ENCODE peak calls at places on chromosomes 13 and 19, in seven cellular contexts. One of them, this sample, is unnamed. For H3K27me3 and H3K9me3, the result is how much of the 10 kb centered on the place peaks cover.

GRCh38 chr19:16232568-16232967 is 34.9 kb downstream of the AP1M1 start:
- DNase-seq in tibial artery: no peak
- DNase-seq in left lung: peak
- DNase-seq in ovary: no peak
- DNase-seq in right atrium auricular region: no peak
- DNase-seq in osteoblast: no peak
- DNase-seq in transverse colon: no peak
- DNase-seq in this sample: no peak

GRCh38 chr13:33727356-33728083 is 90.4 kb upstream of the RFC3 start:
- DNase-seq in tibial artery: no peak
- DNase-seq in left lung: no peak
- DNase-seq in ovary: no peak
- DNase-seq in right atrium auricular region: no peak
- DNase-seq in osteoblast: peak
- DNase-seq in transverse colon: no peak
- DNase-seq in this sample: no peak

GRCh38 chr13:51067376-51068125 is 43.5 kb downstream of the C13orf42 start:
- DNase-seq in tibial artery: no peak
- DNase-seq in left lung: no peak
- DNase-seq in ovary: no peak
- DNase-seq in right atrium auricular region: no peak
- DNase-seq in osteoblast: no peak
- DNase-seq in transverse colon: no peak
- DNase-seq in this sample: no peak

GRCh38 chr19:17091758-17092333 is 16.3 kb downstream of the MYO9B start:
- DNase-seq in tibial artery: peak
- DNase-seq in left lung: peak
- DNase-seq in ovary: no peak
- DNase-seq in right atrium auricular region: no peak
- DNase-seq in osteoblast: peak
- DNase-seq in transverse colon: peak
- DNase-seq in this sample: no peak

GRCh38 chr13:79477968-79478367 is 3.0 kb upstream of the NDFIP2 start:
- DNase-seq in tibial artery: no peak
- DNase-seq in left lung: no peak
- DNase-seq in ovary: no peak
- DNase-seq in right atrium auricular region: no peak
- DNase-seq in osteoblast: no peak
- DNase-seq in transverse colon: no peak
- DNase-seq in this sample: no peak

GRCh38 chr13:74977498-74977897 is 504.5 kb downstream of the TBC1D4 start:
- DNase-seq in tibial artery: no peak
- DNase-seq in left lung: no peak
- DNase-seq in ovary: no peak
- DNase-seq in right atrium auricular region: no peak
- DNase-seq in osteoblast: no peak
- DNase-seq in transverse colon: no peak
- DNase-seq in this sample: no peak

GRCh38 chr13:107043016-107043957 is 475.4 kb upstream of the ARGLU1 start:
- DNase-seq in tibial artery: no peak
- DNase-seq in left lung: no peak
- DNase-seq in ovary: no peak
- DNase-seq in right atrium auricular region: no peak
- DNase-seq in osteoblast: no peak
- DNase-seq in transverse colon: no peak
- DNase-seq in this sample: no peak

GRCh38 chr13:113458218-113459065 is 5.2 kb upstream of the ADPRHL1 start:
- DNase-seq in tibial artery: no peak
- DNase-seq in left lung: no peak
- DNase-seq in ovary: no peak
- DNase-seq in right atrium auricular region: no peak
- DNase-seq in osteoblast: no peak
- DNase-seq in transverse colon: no peak
- DNase-seq in this sample: no peak

GRCh38 chr13:85462792-85463425 is 336.3 kb downstream of the SLITRK6 start:
- DNase-seq in tibial artery: no peak
- DNase-seq in left lung: no peak
- DNase-seq in ovary: no peak
- DNase-seq in right atrium auricular region: no peak
- DNase-seq in osteoblast: no peak
- DNase-seq in transverse colon: no peak
- DNase-seq in this sample: no peak

GRCh38 chr19:4119763-4120162 is 4.2 kb downstream of the MAP2K2 start:
- DNase-seq in tibial artery: no peak
- DNase-seq in left lung: no peak
- DNase-seq in ovary: no peak
- DNase-seq in right atrium auricular region: no peak
- DNase-seq in osteoblast: peak
- DNase-seq in transverse colon: no peak
- DNase-seq in this sample: no peak

GRCh38 chr19:41702208-41702651 is 6.2 kb upstream of the CEACAM5 start:
- DNase-seq in tibial artery: no peak
- DNase-seq in left lung: no peak
- DNase-seq in ovary: no peak
- DNase-seq in right atrium auricular region: no peak
- DNase-seq in osteoblast: peak
- DNase-seq in transverse colon: no peak
- DNase-seq in this sample: no peak

GRCh38 chr13:90055121-90055520 is 1292.4 kb upstream of the MIR17HG start:
- DNase-seq in tibial artery: no peak
- DNase-seq in left lung: no peak
- DNase-seq in ovary: no peak
- DNase-seq in right atrium auricular region: no peak
- DNase-seq in osteoblast: no peak
- DNase-seq in transverse colon: no peak
- DNase-seq in this sample: no peak

DNA sequence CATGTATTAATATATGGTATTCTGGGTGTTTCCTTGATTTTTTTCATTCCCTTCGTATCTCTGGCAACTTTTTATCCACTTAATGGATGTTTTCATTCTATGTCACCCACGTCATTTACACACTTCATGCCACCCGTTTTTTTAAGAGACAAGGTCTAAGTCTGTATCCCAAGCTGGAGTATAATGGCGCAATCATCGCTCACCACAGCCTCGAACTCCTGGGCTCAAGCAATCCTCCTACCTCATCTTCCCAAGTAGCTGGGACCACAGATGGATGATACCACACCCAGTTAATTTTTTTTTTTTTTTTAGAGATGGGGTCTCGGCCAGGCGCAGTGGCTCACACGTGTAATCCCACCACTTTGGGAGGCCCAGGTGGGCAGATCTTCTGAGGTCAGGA is 3.4 kb upstream of the VASP start:
- DNase-seq in tibial artery: no peak
- DNase-seq in left lung: no peak
- DNase-seq in ovary: no peak
- DNase-seq in right atrium auricular region: no peak
- DNase-seq in osteoblast: no peak
- DNase-seq in transverse colon: no peak
- DNase-seq in this sample: no peak
- H3K4me3 ChIP-seq in tibial artery: no peak
- H3K4me3 ChIP-seq in left lung: no peak
- H3K4me3 ChIP-seq in ovary: no peak
- H3K4me3 ChIP-seq in right atrium auricular region: no peak
- H3K4me3 ChIP-seq in osteoblast: no peak
- H3K4me3 ChIP-seq in transverse colon: no peak
- H3K4me3 ChIP-seq in this sample: no peak

GRCh38 chr19:1521636-1522035 is 2.2 kb upstream of the PLK5 start:
- DNase-seq in tibial artery: no peak
- DNase-seq in left lung: no peak
- DNase-seq in ovary: no peak
- DNase-seq in right atrium auricular region: no peak
- DNase-seq in osteoblast: peak
- DNase-seq in transverse colon: no peak
- DNase-seq in this sample: no peak

GRCh38 chr19:1523412-1524205 is at the start of gene PLK5:
- DNase-seq in tibial artery: no peak
- DNase-seq in left lung: no peak
- DNase-seq in ovary: no peak
- DNase-seq in right atrium auricular region: no peak
- DNase-seq in osteoblast: peak
- DNase-seq in transverse colon: no peak
- DNase-seq in this sample: no peak

GRCh38 chr19:1522061-1522460 is 1.8 kb upstream of the PLK5 start:
- DNase-seq in tibial artery: no peak
- DNase-seq in left lung: no peak
- DNase-seq in ovary: no peak
- DNase-seq in right atrium auricular region: no peak
- DNase-seq in osteoblast: peak
- DNase-seq in transverse colon: no peak
- DNase-seq in this sample: no peak

GRCh38 chr19:1524206-1524971 is 512 bp downstream of the PLK5 start:
- DNase-seq in tibial artery: no peak
- DNase-seq in left lung: no peak
- DNase-seq in ovary: no peak
- DNase-seq in right atrium auricular region: no peak
- DNase-seq in osteoblast: peak
- DNase-seq in transverse colon: no peak
- DNase-seq in this sample: no peak

GRCh38 chr19:1522838-1523237 is 1.0 kb upstream of the PLK5 start:
- DNase-seq in tibial artery: no peak
- DNase-seq in left lung: no peak
- DNase-seq in ovary: no peak
- DNase-seq in right atrium auricular region: no peak
- DNase-seq in osteoblast: peak
- DNase-seq in transverse colon: no peak
- DNase-seq in this sample: no peak
- H3K27me3 ChIP-seq in tibial artery: half or more
- H3K27me3 ChIP-seq in left lung: half or more
- H3K27me3 ChIP-seq in ovary: under half
- H3K27me3 ChIP-seq in right atrium auricular region: under half
- H3K27me3 ChIP-seq in osteoblast: under half
- H3K27me3 ChIP-seq in transverse colon: half or more
- H3K27me3 ChIP-seq in this sample: under half

DNA sequence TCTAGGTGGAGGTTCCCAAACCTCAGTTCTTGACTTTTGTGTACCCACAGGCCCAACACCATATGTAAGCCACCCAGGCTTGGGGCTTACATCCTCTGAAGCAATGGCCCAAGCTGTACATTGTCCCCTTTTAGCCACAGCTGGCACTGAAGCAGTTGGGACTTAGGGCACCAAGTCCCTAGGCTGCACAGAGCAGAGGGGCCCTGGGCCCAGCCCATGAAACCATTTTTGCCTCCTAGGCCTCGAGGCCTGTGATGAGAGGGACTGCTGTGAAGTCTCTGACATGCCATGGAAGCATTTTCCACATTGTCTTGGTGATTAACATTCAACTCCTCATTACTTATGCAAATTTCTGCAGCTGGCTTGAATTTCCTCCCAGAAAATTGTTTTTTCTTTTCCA is 30.2 kb downstream of the ING1 start:
- DNase-seq in tibial artery: no peak
- DNase-seq in left lung: no peak
- DNase-seq in ovary: no peak
- DNase-seq in right atrium auricular region: no peak
- DNase-seq in osteoblast: no peak
- DNase-seq in transverse colon: no peak
- DNase-seq in this sample: no peak
- H3K9me3 ChIP-seq in tibial artery: under half
- H3K9me3 ChIP-seq in left lung: under half
- H3K9me3 ChIP-seq in ovary: under half
- H3K9me3 ChIP-seq in right atrium auricular region: under half
- H3K9me3 ChIP-seq in osteoblast: under half
- H3K9me3 ChIP-seq in transverse colon: under half
- H3K9me3 ChIP-seq in this sample: under half

GRCh38 chr13:49220856-49221614 is 897 bp downstream of the MLNR start:
- DNase-seq in tibial artery: no peak
- DNase-seq in left lung: peak
- DNase-seq in ovary: no peak
- DNase-seq in right atrium auricular region: peak
- DNase-seq in osteoblast: peak
- DNase-seq in transverse colon: no peak
- DNase-seq in this sample: no peak

GRCh38 chr13:49220035-49220855 is at the start of gene MLNR:
- DNase-seq in tibial artery: no peak
- DNase-seq in left lung: peak
- DNase-seq in ovary: no peak
- DNase-seq in right atrium auricular region: peak
- DNase-seq in osteoblast: peak
- DNase-seq in transverse colon: no peak
- DNase-seq in this sample: no peak

GRCh38 chr13:49217962-49218492 is 2.1 kb upstream of the MLNR start:
- DNase-seq in tibial artery: no peak
- DNase-seq in left lung: no peak
- DNase-seq in ovary: no peak
- DNase-seq in right atrium auricular region: no peak
- DNase-seq in osteoblast: peak
- DNase-seq in transverse colon: no peak
- DNase-seq in this sample: no peak

GRCh38 chr13:49218493-49219051 is 1.6 kb upstream of the MLNR start:
- DNase-seq in tibial artery: no peak
- DNase-seq in left lung: peak
- DNase-seq in ovary: no peak
- DNase-seq in right atrium auricular region: peak
- DNase-seq in osteoblast: peak
- DNase-seq in transverse colon: no peak
- DNase-seq in this sample: no peak

DNA sequence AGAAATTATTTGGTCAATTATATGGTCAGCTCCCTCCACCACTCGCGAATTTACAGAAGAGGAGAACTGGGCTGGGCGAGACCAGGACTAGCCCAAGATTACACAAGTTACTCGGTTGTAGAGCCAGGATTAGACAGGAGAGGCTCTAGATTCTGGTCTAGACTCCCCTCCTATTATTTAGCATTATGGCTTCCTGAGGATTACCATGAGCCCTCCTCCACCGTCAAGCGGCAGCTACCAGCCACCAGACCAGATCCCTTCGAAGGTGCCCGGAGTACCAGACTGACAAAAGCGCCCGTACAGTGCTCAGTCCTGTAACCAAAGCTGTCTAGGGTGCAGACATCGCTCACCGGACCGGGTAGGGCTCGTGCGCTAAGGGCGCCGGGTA is 497 bp upstream of the MLNR start:
- DNase-seq in tibial artery: no peak
- DNase-seq in left lung: no peak
- DNase-seq in ovary: no peak
- DNase-seq in right atrium auricular region: peak
- DNase-seq in osteoblast: peak
- DNase-seq in transverse colon: peak
- DNase-seq in this sample: no peak
- H3K4me3 ChIP-seq in tibial artery: peak
- H3K4me3 ChIP-seq in left lung: peak
- H3K4me3 ChIP-seq in ovary: peak
- H3K4me3 ChIP-seq in right atrium auricular region: peak
- H3K4me3 ChIP-seq in osteoblast: peak
- H3K4me3 ChIP-seq in transverse colon: peak
- H3K4me3 ChIP-seq in this sample: no peak